ENCODE peak calls at places on chromosomes 4 and X, in four cellular contexts. H is foreskin fibroblast, Z is lower leg skin, G is sigmoid colon. L is an unnamed sample.

GRCh38 chr4:39689970-39690369 is 8.0 kb upstream of the UBE2K start:
- DNase-seq in H (no peak), Z (no peak), G (no peak), L (no peak)

GRCh38 chr4:155025762-155026457 is 182.5 kb upstream of the NPY2R start:
- DNase-seq in H (peak), Z (no peak), G (no peak), L (no peak)

GRCh38 chr4:174009686-174010451 is 273.6 kb downstream of the FBXO8 start:
- DNase-seq in H (no peak), Z (no peak), G (no peak), L (no peak)

GRCh38 chr4:77021614-77022089 is 54.1 kb downstream of the CCNI start:
- DNase-seq in H (peak), Z (no peak), G (no peak), L (peak)

GRCh38 chrX:133482345-133483041 is 67.2 kb upstream of the GPC4 start:
- DNase-seq in H (peak), Z (no peak), G (peak), L (peak)

GRCh38 chrX:1385824-1386223 is 6.1 kb downstream of the SLC25A6 start:
- DNase-seq in H (no peak), Z (peak), G (no peak), L (no peak)

GRCh38 chr4:112142152-112142551 is 3.1 kb upstream of the FAM241A start:
- DNase-seq in H (no peak), Z (no peak), G (no peak), L (no peak)

GRCh38 chr4:114658776-114659175 is 60.2 kb downstream of the UGT8 start:
- DNase-seq in H (no peak), Z (no peak), G (no peak), L (no peak)

GRCh38 chrX:112832481-112833095 is 8.0 kb downstream of the AMOT start:
- DNase-seq in H (no peak), Z (peak), G (no peak), L (no peak)

GRCh38 chr4:56139241-56139827 is 190.6 kb downstream of the CEP135 start:
- DNase-seq in H (no peak), Z (no peak), G (no peak), L (no peak)

GRCh38 chr4:128249787-128250668 is 37.6 kb downstream of the PGRMC2 start:
- DNase-seq in H (no peak), Z (no peak), G (no peak), L (no peak)

GRCh38 chrX:40004916-40005289 is 92.9 kb downstream of the BCOR start:
- DNase-seq in H (no peak), Z (no peak), G (no peak), L (no peak)

GRCh38 chr4:126715067-126715466 is 917.7 kb upstream of the INTU start:
- DNase-seq in H (no peak), Z (no peak), G (no peak), L (no peak)

GRCh38 chr4:99715286-99715685 is 57.7 kb upstream of the C4orf54 start:
- DNase-seq in H (no peak), Z (no peak), G (no peak), L (no peak)

GRCh38 chr4:81235982-81236749 is 21.1 kb upstream of the PRKG2 start:
- DNase-seq in H (peak), Z (no peak), G (no peak), L (no peak)

GRCh38 chr4:8070751-8071718 is 87.6 kb downstream of the ABLIM2 start:
- DNase-seq in H (no peak), Z (no peak), G (no peak), L (no peak)

GRCh38 chrX:102746134-102746584 is 25.6 kb downstream of the GPRASP3 start:
- DNase-seq in H (peak), Z (no peak), G (peak), L (no peak)

GRCh38 chr4:102449751-102450352 is 51.3 kb upstream of the NFKB1 start:
- DNase-seq in H (peak), Z (peak), G (no peak), L (no peak)

GRCh38 chrX:19174401-19175025 is 52.2 kb upstream of the ADGRG2 start:
- DNase-seq in H (peak), Z (no peak), G (no peak), L (peak)

GRCh38 chr4:169417629-169418282 is 147.0 kb upstream of the SH3RF1 start:
- DNase-seq in H (no peak), Z (no peak), G (no peak), L (no peak)

GRCh38 chr4:84235545-84235944 is 263.5 kb downstream of the NKX6-1 start:
- DNase-seq in H (no peak), Z (no peak), G (no peak), L (no peak)
- TF ChIP-seq CTCF in H (no peak), Z (no peak), G (no peak), L (no peak)

DNA sequence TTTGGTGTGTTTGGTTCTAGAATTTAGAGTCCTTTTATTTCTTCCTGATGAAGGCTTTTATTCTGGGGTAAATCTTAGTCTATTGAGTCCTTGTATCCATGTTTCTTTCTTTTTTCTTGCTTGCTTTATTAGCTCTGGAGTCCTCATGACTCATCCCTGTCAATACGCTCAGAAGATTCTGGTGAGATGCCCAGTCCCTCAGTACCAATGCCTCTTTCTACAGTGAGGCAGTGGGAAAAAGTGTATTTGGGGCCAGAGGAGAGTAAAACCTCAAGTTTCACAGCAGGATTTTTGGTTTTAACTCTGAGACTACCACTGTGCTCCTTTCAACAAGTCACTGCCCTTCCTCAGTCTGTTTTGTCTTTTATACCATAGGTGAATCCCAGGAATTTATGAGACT is 368.0 kb downstream of the GBA3 start:
- DNase-seq in H (peak), Z (no peak), G (no peak), L (no peak)
- TF ChIP-seq CTCF in H (no peak), Z (no peak), G (no peak), L (no peak)

GRCh38 chrX:43328358-43328946 is 327.6 kb upstream of the MAOA start:
- DNase-seq in H (no peak), Z (no peak), G (no peak), L (no peak)

GRCh38 chrX:43333543-43333942 is 322.6 kb upstream of the MAOA start:
- DNase-seq in H (no peak), Z (no peak), G (no peak), L (no peak)
- TF ChIP-seq CTCF in H (no peak), Z (no peak), G (no peak), L (no peak)

GRCh38 chrX:8366491-8366890 is 98.1 kb upstream of the VCX3B start:
- DNase-seq in H (no peak), Z (no peak), G (no peak), L (no peak)

GRCh38 chrX:8364369-8365141 is 100.1 kb upstream of the VCX3B start:
- DNase-seq in H (no peak), Z (no peak), G (no peak), L (no peak)
- TF ChIP-seq CTCF in H (no peak), Z (no peak), G (peak), L (no peak)

GRCh38 chr4:6918345-6918744 is 8.7 kb downstream of the TBC1D14 start:
- DNase-seq in H (no peak), Z (no peak), G (peak), L (no peak)

GRCh38 chr4:6915041-6916005 is 5.7 kb downstream of the TBC1D14 start:
- DNase-seq in H (no peak), Z (no peak), G (peak), L (no peak)

GRCh38 chr4:6916587-6917444 is 7.2 kb downstream of the TBC1D14 start:
- DNase-seq in H (no peak), Z (peak), G (peak), L (no peak)

GRCh38 chr4:6916069-6916586 is 6.5 kb downstream of the TBC1D14 start:
- DNase-seq in H (no peak), Z (no peak), G (peak), L (no peak)

GRCh38 chr4:6917445-6918241 is 8.0 kb downstream of the TBC1D14 start:
- DNase-seq in H (no peak), Z (peak), G (peak), L (no peak)
- TF ChIP-seq CTCF in H (peak), Z (no peak), G (peak), L (peak)